ENCODE peak calls at places on chromosome 14, in ten cellular contexts. D, B, K, R, L, T, S, N, A and U are unnamed samples.

GRCh38 chr14:60090864-60091519 is 731 bp upstream of the PCNX4 start:
- DNase-seq in K (peak), L (peak), T (no peak), B (peak), N (no peak), A (peak), R (peak), S (no peak), D (no peak), U (no peak)

GRCh38 chr14:70827366-70828151 is 18.2 kb upstream of the MAP3K9 start:
- DNase-seq in A (no peak), L (no peak), D (no peak), T (no peak), K (no peak), S (no peak), B (no peak), R (peak), N (no peak), U (no peak)

GRCh38 chr14:100476012-100476822 is 111.0 kb downstream of the BEGAIN start:
- DNase-seq in K (peak), B (no peak), S (no peak), L (no peak), D (no peak), T (no peak), R (peak), N (no peak), A (no peak), U (no peak)

GRCh38 chr14:51852541-51852940 is 7.9 kb upstream of the GNG2 start:
- DNase-seq in B (no peak), A (no peak), L (no peak), T (no peak), K (no peak), N (no peak), D (no peak), R (no peak), S (no peak), U (no peak)

GRCh38 chr14:27528328-27528727 is 930.5 kb upstream of the NOVA1 start:
- DNase-seq in N (no peak), S (no peak), A (no peak), B (peak), T (no peak), L (peak), D (no peak), K (no peak), R (peak), U (no peak)

GRCh38 chr14:64786296-64787149 is 82.3 kb downstream of the PLEKHG3 start:
- DNase-seq in A (no peak), B (no peak), T (no peak), K (no peak), S (no peak), D (no peak), L (no peak), R (no peak), N (no peak), U (no peak)

GRCh38 chr14:60786905-60787304 is 52.3 kb downstream of the MNAT1 start:
- DNase-seq in B (no peak), K (no peak), D (no peak), L (no peak), A (no peak), T (no peak), N (no peak), R (no peak), S (no peak), U (no peak)

GRCh38 chr14:22432348-22432976 is 156.6 kb downstream of the DAD1 start:
- DNase-seq in N (no peak), S (no peak), B (peak), T (no peak), L (no peak), R (peak), K (peak), A (no peak), D (no peak), U (no peak)

GRCh38 chr14:73283592-73284379 is 46.5 kb downstream of the PAPLN start:
- DNase-seq in N (no peak), A (no peak), D (no peak), S (no peak), L (peak), K (no peak), B (no peak), T (no peak), R (no peak), U (no peak)

GRCh38 chr14:90293766-90294471 is 37.6 kb downstream of the PSMC1 start:
- DNase-seq in A (no peak), S (no peak), T (no peak), B (no peak), L (no peak), K (no peak), D (no peak), R (no peak), N (no peak), U (no peak)

GRCh38 chr14:68639518-68640292 is 153.2 kb downstream of the ZFP36L1 start:
- DNase-seq in N (no peak), T (no peak), R (no peak), S (no peak), K (no peak), D (no peak), B (no peak), A (no peak), L (no peak), U (no peak)

GRCh38 chr14:75127903-75128595 is 1.2 kb upstream of the NEK9 start:
- DNase-seq in K (no peak), N (no peak), L (no peak), D (no peak), R (no peak), B (no peak), T (no peak), S (no peak), A (no peak), U (no peak)

GRCh38 chr14:88078525-88078924 is 73.6 kb downstream of the GPR65 start:
- DNase-seq in S (no peak), T (no peak), A (no peak), K (no peak), L (peak), R (no peak), B (no peak), D (no peak), N (no peak), U (no peak)

GRCh38 chr14:52314521-52315354 is 626 bp downstream of the PTGER2 start:
- DNase-seq in A (peak), K (no peak), D (peak), R (peak), T (peak), B (peak), L (peak), N (no peak), S (no peak), U (no peak)

GRCh38 chr14:55028066-55028465 is 1.0 kb downstream of the SOCS4 start:
- DNase-seq in K (no peak), T (no peak), L (no peak), A (no peak), S (no peak), N (no peak), D (no peak), R (no peak), B (no peak), U (no peak)